ENCODE peak calls at places on chromosomes 11 and 22, in eight cellular contexts. E is brain microvascular endothelial cell, F is IMR-90, N is AG04450, Z is Panc1, M is upper lobe of right lung, X is WERI-Rb-1, L is transverse colon. Y is an unnamed sample.

GRCh38 chr11:66313321-66314185 is 3.3 kb downstream of the CD248 start:
- DNase-seq in L (no peak), E (no peak), M (peak), Z (no peak), F (peak), X (peak), N (no peak), Y (no peak)

GRCh38 chr11:79244175-79244804 is 196.5 kb downstream of the TENM4 start:
- DNase-seq in Z (no peak), N (peak), F (peak), L (no peak), M (no peak), E (peak), X (peak), Y (peak)

GRCh38 chr11:17075506-17075905 is 2.0 kb downstream of the RPS13 start:
- DNase-seq in F (no peak), Z (no peak), E (no peak), X (no peak), N (no peak), M (no peak), L (no peak), Y (no peak)

GRCh38 chr11:102144357-102145342 is 34.4 kb downstream of the YAP1 start:
- DNase-seq in F (peak), N (peak), X (no peak), L (peak), M (no peak), E (no peak), Z (no peak), Y (no peak)

GRCh38 chr11:28107331-28107725 is 628 bp downstream of the KIF18A start:
- DNase-seq in N (no peak), E (peak), Z (peak), F (peak), L (no peak), M (no peak), X (peak), Y (no peak)

GRCh38 chr11:99260696-99261095 is 239.9 kb downstream of the CNTN5 start:
- DNase-seq in E (peak), Z (no peak), N (no peak), L (no peak), M (no peak), F (peak), X (no peak), Y (no peak)

GRCh38 chr11:107785401-107785800 is 73.2 kb downstream of the SLC35F2 start:
- DNase-seq in L (no peak), F (peak), X (no peak), Z (no peak), E (peak), M (no peak), N (no peak), Y (peak)

GRCh38 chr22:48428556-48429371 is 1398.9 kb downstream of the BRD1 start:
- DNase-seq in N (no peak), X (no peak), L (no peak), F (no peak), M (no peak), Z (no peak), E (no peak), Y (no peak)

DNA sequence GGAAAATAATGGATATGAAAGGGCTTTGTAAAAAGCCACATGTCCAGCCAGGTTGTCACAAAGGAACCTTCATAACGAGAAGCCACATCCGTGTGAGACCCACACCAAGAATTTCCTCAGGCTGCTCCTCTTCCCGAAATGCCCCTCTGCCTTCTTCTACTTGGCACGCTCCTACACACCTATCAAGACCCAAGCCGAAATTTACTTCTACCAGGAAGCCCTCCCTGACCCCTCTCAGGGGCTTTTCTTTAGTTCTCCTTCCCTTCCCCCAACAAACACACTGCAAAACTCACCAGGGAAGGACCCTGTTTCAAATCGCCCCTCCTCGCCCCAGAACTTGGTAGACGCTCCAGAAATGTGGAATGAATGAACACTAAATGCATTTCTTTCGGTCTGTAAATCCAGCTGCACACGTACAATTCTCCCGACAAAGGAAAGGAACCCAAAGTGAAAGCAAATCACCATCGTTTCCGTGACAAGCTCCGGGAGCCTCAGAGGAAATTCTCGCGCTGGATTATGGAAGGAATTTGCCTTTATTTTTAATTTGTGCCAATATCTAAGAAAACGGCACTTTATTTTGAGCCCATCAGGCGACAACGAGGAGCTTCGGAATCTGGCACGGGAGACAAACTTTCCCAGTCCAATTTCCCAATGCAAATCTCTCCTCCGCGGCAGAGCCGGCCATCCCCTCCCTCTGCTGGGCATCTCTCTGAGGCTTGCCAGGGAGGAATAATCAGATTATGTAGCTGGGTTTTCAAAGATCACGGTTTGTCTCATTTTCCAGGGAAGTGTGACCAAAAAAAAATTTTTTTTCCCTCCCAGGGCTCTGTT is 13.2 kb upstream of the SHISAL1 start:
- DNase-seq in E (no peak), L (no peak), Z (no peak), X (no peak), M (no peak), F (peak), N (no peak), Y (no peak)
- H3K4me3 ChIP-seq in E (peak), L (peak), Z (peak), X (peak), M (peak), F (peak), N (peak), Y (peak)

DNA sequence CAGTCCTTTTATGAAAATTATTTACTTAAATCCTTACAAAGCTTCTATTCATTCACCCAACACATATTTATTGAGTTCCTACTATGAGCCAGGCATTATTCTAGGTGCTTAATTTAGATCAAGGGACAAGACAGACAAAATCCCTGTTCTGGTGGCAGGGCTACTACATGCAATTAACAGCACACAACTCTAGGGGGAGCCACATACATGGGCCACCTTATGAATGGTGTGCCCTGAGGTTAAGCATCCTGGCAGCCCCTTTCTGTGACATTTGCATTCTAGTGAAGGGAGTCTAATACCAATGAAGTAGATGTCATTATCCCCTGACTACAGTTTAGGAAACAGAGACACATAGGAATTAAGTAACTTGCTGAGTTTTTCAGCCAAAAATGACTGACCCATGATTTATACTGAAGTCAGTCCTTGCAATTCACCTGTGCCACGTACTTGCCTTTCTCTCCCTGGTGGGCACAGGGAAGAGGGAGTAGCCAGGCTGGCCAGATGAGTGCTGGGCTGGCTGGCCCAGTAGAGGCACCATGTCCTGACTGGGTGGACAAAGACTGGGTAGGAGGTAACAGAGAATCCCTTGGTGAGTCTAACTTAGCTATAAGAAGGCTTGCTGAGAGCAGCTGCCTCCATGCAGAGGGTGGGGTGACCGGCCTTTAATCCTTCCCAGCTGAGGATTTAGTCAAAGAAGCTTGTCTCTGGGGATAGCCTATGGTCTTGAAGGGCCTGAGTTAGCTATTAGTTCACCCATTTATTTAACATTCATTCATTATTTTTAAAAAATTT is 52.0 kb upstream of the ELF5 start:
- DNase-seq in F (no peak), Z (peak), L (no peak), N (no peak), E (no peak), M (no peak), X (peak), Y (no peak)
- TF ChIP-seq CTCF in F (peak), Z (peak), L (peak), N (peak), E (peak), M (peak), X (peak), Y (peak)

GRCh38 chr11:7050191-7050590 is 29.9 kb downstream of the NLRP14 start:
- DNase-seq in N (no peak), L (no peak), M (no peak), Z (no peak), F (no peak), E (no peak), X (no peak), Y (no peak)
- H3K4me3 ChIP-seq in N (no peak), L (no peak), M (no peak), Z (no peak), F (no peak), E (no peak), X (no peak), Y (no peak)

DNA sequence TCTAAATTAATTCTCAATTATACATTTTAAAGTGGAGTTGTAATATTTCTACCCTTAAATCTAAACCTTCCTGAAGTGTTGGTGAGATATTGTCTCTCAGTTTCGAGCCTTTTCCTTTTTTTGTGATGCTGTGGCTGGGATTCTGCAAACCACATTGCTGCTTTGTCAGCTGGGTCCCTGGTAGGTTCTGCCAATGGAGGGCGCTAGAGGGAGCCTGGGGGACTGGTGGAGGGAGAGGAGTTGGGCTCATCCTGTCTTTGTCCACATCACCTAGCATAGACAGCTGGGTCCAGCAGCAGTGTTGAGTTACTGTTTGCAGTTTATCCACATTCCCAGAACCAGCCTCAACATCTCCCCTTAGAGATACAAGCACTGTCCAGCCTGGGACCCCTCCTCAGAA is 41.0 kb downstream of the TRAF6 start:
- DNase-seq in L (no peak), N (no peak), E (peak), X (peak), M (no peak), F (no peak), Z (no peak), Y (no peak)
- TF ChIP-seq CTCF in L (no peak), N (peak), E (peak), X (peak), M (peak), F (peak), Z (peak), Y (peak)

DNA sequence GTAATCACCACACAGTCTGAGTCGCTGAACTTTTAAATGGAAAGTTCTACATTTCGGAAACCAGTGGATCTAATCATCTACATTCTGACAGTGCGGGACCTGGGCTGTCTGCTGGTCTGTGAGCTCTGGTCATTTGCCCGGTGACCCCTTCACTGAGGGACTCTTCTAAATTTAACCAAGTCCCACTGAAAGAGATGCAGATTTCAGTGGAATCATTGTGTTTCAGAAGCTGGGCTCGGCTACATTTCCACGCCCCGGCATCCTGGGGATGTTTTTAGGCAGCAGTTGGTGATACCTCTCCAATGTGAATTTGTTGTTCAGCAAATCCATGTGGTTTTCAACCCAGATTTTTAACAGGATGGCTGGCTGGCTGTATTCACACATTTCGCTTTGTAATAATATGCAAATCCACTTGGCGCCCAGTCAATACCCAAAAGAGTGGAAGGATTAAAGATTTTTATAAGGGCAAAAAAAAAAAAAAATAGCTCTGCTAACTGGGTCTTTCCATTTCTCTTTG is 145.5 kb upstream of the RASSF10 start:
- DNase-seq in E (no peak), L (no peak), X (no peak), Z (no peak), F (no peak), M (no peak), N (no peak), Y (no peak)
- H3K4me3 ChIP-seq in E (no peak), L (no peak), X (no peak), Z (no peak), F (no peak), M (no peak), N (no peak), Y (no peak)

DNA sequence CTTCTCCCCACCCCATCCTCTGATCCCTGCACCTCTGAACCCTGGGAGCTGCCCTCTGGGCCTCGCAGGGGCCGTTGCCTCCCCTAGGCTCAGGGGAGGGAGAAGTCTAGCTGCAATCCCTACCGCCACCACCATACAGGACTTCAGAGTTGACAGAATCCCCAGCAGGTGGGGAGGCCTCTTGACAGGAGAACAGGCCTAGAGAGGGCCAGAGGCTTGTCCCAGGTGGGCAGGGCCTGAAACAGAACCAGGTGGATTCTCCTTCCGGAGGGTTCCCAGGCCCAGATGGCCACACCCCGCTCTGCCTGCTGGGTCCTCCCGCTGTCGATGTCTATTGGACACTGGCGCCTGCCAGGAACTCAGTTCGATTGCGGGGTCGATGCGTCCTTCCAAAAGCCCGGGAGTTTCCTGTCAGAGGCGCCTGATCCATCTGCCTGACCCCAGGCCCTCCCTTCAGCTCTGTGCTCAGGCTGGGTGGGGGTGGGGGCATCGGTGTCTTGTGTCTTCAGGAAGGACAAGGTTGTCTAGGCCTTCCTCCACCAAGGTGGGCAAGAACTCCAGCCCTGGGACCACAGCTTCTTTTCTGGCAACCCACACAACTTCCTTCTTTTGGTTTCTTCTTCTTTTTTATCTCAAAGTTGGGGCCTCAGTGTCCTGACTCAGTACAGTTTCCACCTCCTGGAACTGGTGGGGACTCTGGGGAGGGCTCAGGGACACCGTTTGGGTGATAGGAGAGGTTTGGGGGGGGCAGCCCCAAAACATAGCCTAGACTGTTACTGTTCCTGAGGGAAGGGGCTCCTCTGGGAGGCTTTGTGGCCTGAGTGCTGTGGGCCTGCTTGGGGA is 6.4 kb downstream of the STARD10 start:
- DNase-seq in F (no peak), L (peak), M (no peak), X (peak), E (no peak), N (no peak), Z (no peak), Y (no peak)
- TF ChIP-seq CTCF in F (no peak), L (peak), M (peak), X (peak), E (peak), N (peak), Z (no peak), Y (no peak)

Y was measured in epithelial cell of proximal tubule.